ENCODE peak calls at places on chromosomes 5 and 9, in six cellular contexts. One of them, this sample, is unnamed.

GRCh38 chr9:126701820-126702500 is 88.2 kb downstream of the LMX1B start:
- DNase-seq in GM10248: no peak
- DNase-seq in amniotic stem cell: no peak
- DNase-seq in GM19239: peak; percentile 2
- DNase-seq in bronchial epithelial cell: no peak
- DNase-seq in activated CD4-positive, alpha-beta T cell treated with anti-CD3 and anti-CD28 coated beads, Interleukin-2, amount 50 U/mL, for 24 hours: no peak
- DNase-seq in this sample: no peak

GRCh38 chr5:62268239-62268638 is 37.8 kb upstream of the KIF2A start:
- DNase-seq in GM10248: no peak
- DNase-seq in amniotic stem cell: no peak
- DNase-seq in GM19239: no peak
- DNase-seq in bronchial epithelial cell: peak; percentile 98
- DNase-seq in activated CD4-positive, alpha-beta T cell treated with anti-CD3 and anti-CD28 coated beads, Interleukin-2, amount 50 U/mL, for 24 hours: no peak
- DNase-seq in this sample: no peak

GRCh38 chr5:174725261-174725990 is 1.0 kb downstream of the MSX2 start:
- DNase-seq in GM10248: no peak
- DNase-seq in amniotic stem cell: no peak
- DNase-seq in GM19239: no peak
- DNase-seq in bronchial epithelial cell: no peak
- DNase-seq in activated CD4-positive, alpha-beta T cell treated with anti-CD3 and anti-CD28 coated beads, Interleukin-2, amount 50 U/mL, for 24 hours: no peak
- DNase-seq in this sample: no peak

GRCh38 chr5:72457491-72457890 is 49.7 kb downstream of the ZNF366 start:
- DNase-seq in GM10248: no peak
- DNase-seq in amniotic stem cell: no peak
- DNase-seq in GM19239: no peak
- DNase-seq in bronchial epithelial cell: no peak
- DNase-seq in activated CD4-positive, alpha-beta T cell treated with anti-CD3 and anti-CD28 coated beads, Interleukin-2, amount 50 U/mL, for 24 hours: no peak
- DNase-seq in this sample: no peak

GRCh38 chr9:128192601-128193371 is 1.4 kb upstream of the CIZ1 start:
- DNase-seq in GM10248: peak; percentile 77
- DNase-seq in amniotic stem cell: no peak
- DNase-seq in GM19239: no peak
- DNase-seq in bronchial epithelial cell: peak; percentile 89
- DNase-seq in activated CD4-positive, alpha-beta T cell treated with anti-CD3 and anti-CD28 coated beads, Interleukin-2, amount 50 U/mL, for 24 hours: peak; percentile 17
- DNase-seq in this sample: peak; percentile 75

GRCh38 chr5:139458580-139459407 is 3.7 kb downstream of the ECSCR start:
- DNase-seq in GM10248: peak; percentile 70
- DNase-seq in amniotic stem cell: no peak
- DNase-seq in GM19239: no peak
- DNase-seq in bronchial epithelial cell: peak; percentile 89
- DNase-seq in activated CD4-positive, alpha-beta T cell treated with anti-CD3 and anti-CD28 coated beads, Interleukin-2, amount 50 U/mL, for 24 hours: peak; percentile 77
- DNase-seq in this sample: no peak

GRCh38 chr9:133772581-133772980 is 34.4 kb upstream of the SARDH start:
- DNase-seq in GM10248: no peak
- DNase-seq in amniotic stem cell: no peak
- DNase-seq in GM19239: no peak
- DNase-seq in bronchial epithelial cell: no peak
- DNase-seq in activated CD4-positive, alpha-beta T cell treated with anti-CD3 and anti-CD28 coated beads, Interleukin-2, amount 50 U/mL, for 24 hours: no peak
- DNase-seq in this sample: no peak

GRCh38 chr9:34546834-34547827 is 24.3 kb upstream of the ENHO start:
- DNase-seq in GM10248: peak; percentile 58
- DNase-seq in amniotic stem cell: no peak
- DNase-seq in GM19239: no peak
- DNase-seq in bronchial epithelial cell: peak; percentile 48
- DNase-seq in activated CD4-positive, alpha-beta T cell treated with anti-CD3 and anti-CD28 coated beads, Interleukin-2, amount 50 U/mL, for 24 hours: peak; percentile 32
- DNase-seq in this sample: no peak

GRCh38 chr5:55691265-55692105 is 20.6 kb downstream of the SLC38A9 start:
- DNase-seq in GM10248: peak; percentile 30
- DNase-seq in amniotic stem cell: peak; percentile 14
- DNase-seq in GM19239: peak; percentile 22
- DNase-seq in bronchial epithelial cell: peak; percentile 54
- DNase-seq in activated CD4-positive, alpha-beta T cell treated with anti-CD3 and anti-CD28 coated beads, Interleukin-2, amount 50 U/mL, for 24 hours: no peak
- DNase-seq in this sample: peak; percentile 60

GRCh38 chr9:38467404-38467803 is 43.1 kb upstream of the IGFBPL1 start:
- DNase-seq in GM10248: no peak
- DNase-seq in amniotic stem cell: no peak
- DNase-seq in GM19239: no peak
- DNase-seq in bronchial epithelial cell: no peak
- DNase-seq in activated CD4-positive, alpha-beta T cell treated with anti-CD3 and anti-CD28 coated beads, Interleukin-2, amount 50 U/mL, for 24 hours: no peak
- DNase-seq in this sample: no peak

GRCh38 chr9:132031467-132031866 is 48.2 kb downstream of the MED27 start:
- DNase-seq in GM10248: no peak
- DNase-seq in amniotic stem cell: no peak
- DNase-seq in GM19239: no peak
- DNase-seq in bronchial epithelial cell: no peak
- DNase-seq in activated CD4-positive, alpha-beta T cell treated with anti-CD3 and anti-CD28 coated beads, Interleukin-2, amount 50 U/mL, for 24 hours: no peak
- DNase-seq in this sample: no peak

GRCh38 chr5:175022286-175022685 is 297.9 kb downstream of the MSX2 start:
- DNase-seq in GM10248: no peak
- DNase-seq in amniotic stem cell: no peak
- DNase-seq in GM19239: no peak
- DNase-seq in bronchial epithelial cell: no peak
- DNase-seq in activated CD4-positive, alpha-beta T cell treated with anti-CD3 and anti-CD28 coated beads, Interleukin-2, amount 50 U/mL, for 24 hours: no peak
- DNase-seq in this sample: no peak

GRCh38 chr5:16577677-16578076 is 39.1 kb downstream of the RETREG1 start:
- DNase-seq in GM10248: no peak
- DNase-seq in amniotic stem cell: no peak
- DNase-seq in GM19239: no peak
- DNase-seq in bronchial epithelial cell: no peak
- DNase-seq in activated CD4-positive, alpha-beta T cell treated with anti-CD3 and anti-CD28 coated beads, Interleukin-2, amount 50 U/mL, for 24 hours: peak; percentile 7
- DNase-seq in this sample: no peak

GRCh38 chr5:149667084-149667826 is 62.9 kb upstream of the PPARGC1B start:
- DNase-seq in GM10248: peak; percentile 60
- DNase-seq in amniotic stem cell: no peak
- DNase-seq in GM19239: peak; percentile 47
- DNase-seq in bronchial epithelial cell: peak; percentile 23
- DNase-seq in activated CD4-positive, alpha-beta T cell treated with anti-CD3 and anti-CD28 coated beads, Interleukin-2, amount 50 U/mL, for 24 hours: no peak
- DNase-seq in this sample: peak; percentile 13

GRCh38 chr5:156051972-156052371 is 275.0 kb upstream of the SGCD start:
- DNase-seq in GM10248: no peak
- DNase-seq in amniotic stem cell: no peak
- DNase-seq in GM19239: no peak
- DNase-seq in bronchial epithelial cell: no peak
- DNase-seq in activated CD4-positive, alpha-beta T cell treated with anti-CD3 and anti-CD28 coated beads, Interleukin-2, amount 50 U/mL, for 24 hours: no peak
- DNase-seq in this sample: no peak

GRCh38 chr5:66967826-66968262 is 228.8 kb downstream of the CD180 start:
- DNase-seq in GM10248: no peak
- DNase-seq in amniotic stem cell: no peak
- DNase-seq in GM19239: no peak
- DNase-seq in bronchial epithelial cell: no peak
- DNase-seq in activated CD4-positive, alpha-beta T cell treated with anti-CD3 and anti-CD28 coated beads, Interleukin-2, amount 50 U/mL, for 24 hours: no peak
- DNase-seq in this sample: no peak

GRCh38 chr9:36306481-36307306 is 48.4 kb upstream of the GNE start:
- DNase-seq in GM10248: no peak
- DNase-seq in amniotic stem cell: no peak
- DNase-seq in GM19239: no peak
- DNase-seq in bronchial epithelial cell: peak; percentile 78
- DNase-seq in activated CD4-positive, alpha-beta T cell treated with anti-CD3 and anti-CD28 coated beads, Interleukin-2, amount 50 U/mL, for 24 hours: no peak
- DNase-seq in this sample: peak; percentile 73

GRCh38 chr9:33165263-33166151 is 1.6 kb downstream of the B4GALT1 start:
- DNase-seq in GM10248: peak; percentile 52
- DNase-seq in amniotic stem cell: no peak
- DNase-seq in GM19239: peak; percentile 48
- DNase-seq in bronchial epithelial cell: peak; percentile 66
- DNase-seq in activated CD4-positive, alpha-beta T cell treated with anti-CD3 and anti-CD28 coated beads, Interleukin-2, amount 50 U/mL, for 24 hours: no peak
- DNase-seq in this sample: no peak

GRCh38 chr5:122723606-122724352 is 51.1 kb upstream of the SNX2 start:
- DNase-seq in GM10248: peak; percentile 56
- DNase-seq in amniotic stem cell: peak; percentile 40
- DNase-seq in GM19239: peak; percentile 45
- DNase-seq in bronchial epithelial cell: peak; percentile 86
- DNase-seq in activated CD4-positive, alpha-beta T cell treated with anti-CD3 and anti-CD28 coated beads, Interleukin-2, amount 50 U/mL, for 24 hours: no peak
- DNase-seq in this sample: no peak

GRCh38 chr5:13731229-13731628 is 213.3 kb downstream of the DNAH5 start:
- DNase-seq in GM10248: no peak
- DNase-seq in amniotic stem cell: no peak
- DNase-seq in GM19239: no peak
- DNase-seq in bronchial epithelial cell: peak; percentile 3
- DNase-seq in activated CD4-positive, alpha-beta T cell treated with anti-CD3 and anti-CD28 coated beads, Interleukin-2, amount 50 U/mL, for 24 hours: no peak
- DNase-seq in this sample: no peak

GRCh38 chr5:1884638-1885475 is 2.1 kb upstream of the IRX4 start:
- DNase-seq in GM10248: no peak
- DNase-seq in amniotic stem cell: no peak
- DNase-seq in GM19239: no peak
- DNase-seq in bronchial epithelial cell: no peak
- DNase-seq in activated CD4-positive, alpha-beta T cell treated with anti-CD3 and anti-CD28 coated beads, Interleukin-2, amount 50 U/mL, for 24 hours: no peak
- DNase-seq in this sample: no peak

GRCh38 chr5:96745844-96746531 is 61.8 kb downstream of the ERAP1 start:
- DNase-seq in GM10248: no peak
- DNase-seq in amniotic stem cell: no peak
- DNase-seq in GM19239: no peak
- DNase-seq in bronchial epithelial cell: no peak
- DNase-seq in activated CD4-positive, alpha-beta T cell treated with anti-CD3 and anti-CD28 coated beads, Interleukin-2, amount 50 U/mL, for 24 hours: no peak
- DNase-seq in this sample: no peak

GRCh38 chr9:93111371-93112115 is 15.5 kb downstream of the CARD19 start:
- DNase-seq in GM10248: no peak
- DNase-seq in amniotic stem cell: no peak
- DNase-seq in GM19239: no peak
- DNase-seq in bronchial epithelial cell: peak; percentile 79
- DNase-seq in activated CD4-positive, alpha-beta T cell treated with anti-CD3 and anti-CD28 coated beads, Interleukin-2, amount 50 U/mL, for 24 hours: no peak
- DNase-seq in this sample: no peak